ENCODE peak calls at places on chromosome 6, in ten cellular contexts. One of them, this sample, is unnamed.

GRCh38 chr6:144899161-144899560 is 614.0 kb downstream of the UTRN start:
- DNase-seq in GM23338: no peak
- DNase-seq in cardiac muscle cell: no peak
- DNase-seq in brain microvascular endothelial cell: peak; percentile 18
- DNase-seq in left lung: no peak
- DNase-seq in RWPE2: no peak
- DNase-seq in OCI-LY7: no peak
- DNase-seq in AG10803: peak; percentile 95
- DNase-seq in cardiac fibroblast: peak; percentile 45
- DNase-seq in WERI-Rb-1: no peak
- DNase-seq in this sample: no peak

GRCh38 chr6:163014736-163015135 is 287.0 kb downstream of the PACRG start:
- DNase-seq in GM23338: no peak
- DNase-seq in left lung: no peak
- DNase-seq in AG10803: peak; percentile 30
- DNase-seq in cardiac muscle cell: no peak
- DNase-seq in cardiac fibroblast: no peak
- DNase-seq in OCI-LY7: no peak
- DNase-seq in RWPE2: no peak
- DNase-seq in WERI-Rb-1: no peak
- DNase-seq in brain microvascular endothelial cell: no peak
- DNase-seq in this sample: no peak

GRCh38 chr6:155412335-155412734 is 43.3 kb downstream of the NOX3 start:
- DNase-seq in GM23338: no peak
- DNase-seq in OCI-LY7: no peak
- DNase-seq in RWPE2: no peak
- DNase-seq in left lung: no peak
- DNase-seq in cardiac muscle cell: peak; percentile 36
- DNase-seq in brain microvascular endothelial cell: no peak
- DNase-seq in WERI-Rb-1: no peak
- DNase-seq in AG10803: peak; percentile 29
- DNase-seq in cardiac fibroblast: peak; percentile 23
- DNase-seq in this sample: no peak

GRCh38 chr6:3966426-3966825 is 112.5 kb downstream of the FAM217A start:
- DNase-seq in AG10803: no peak
- DNase-seq in OCI-LY7: no peak
- DNase-seq in brain microvascular endothelial cell: no peak
- DNase-seq in RWPE2: no peak
- DNase-seq in left lung: no peak
- DNase-seq in cardiac fibroblast: no peak
- DNase-seq in cardiac muscle cell: no peak
- DNase-seq in WERI-Rb-1: no peak
- DNase-seq in GM23338: no peak
- DNase-seq in this sample: no peak

GRCh38 chr6:3102875-3103274 is 15.6 kb upstream of the BPHL start:
- DNase-seq in RWPE2: no peak
- DNase-seq in cardiac fibroblast: no peak
- DNase-seq in AG10803: no peak
- DNase-seq in left lung: no peak
- DNase-seq in OCI-LY7: no peak
- DNase-seq in brain microvascular endothelial cell: no peak
- DNase-seq in cardiac muscle cell: no peak
- DNase-seq in WERI-Rb-1: no peak
- DNase-seq in GM23338: no peak
- DNase-seq in this sample: no peak

GRCh38 chr6:43900560-43901329 is 130.7 kb downstream of the VEGFA start:
- DNase-seq in cardiac muscle cell: no peak
- DNase-seq in left lung: no peak
- DNase-seq in brain microvascular endothelial cell: no peak
- DNase-seq in cardiac fibroblast: peak; percentile 18
- DNase-seq in OCI-LY7: no peak
- DNase-seq in RWPE2: no peak
- DNase-seq in WERI-Rb-1: peak; percentile 53
- DNase-seq in AG10803: no peak
- DNase-seq in GM23338: no peak
- DNase-seq in this sample: no peak

GRCh38 chr6:138278326-138278725 is 60.0 kb upstream of the PBOV1 start:
- DNase-seq in GM23338: peak; percentile 61
- DNase-seq in AG10803: peak; percentile 23
- DNase-seq in RWPE2: no peak
- DNase-seq in brain microvascular endothelial cell: peak; percentile 34
- DNase-seq in cardiac fibroblast: peak; percentile 40
- DNase-seq in left lung: no peak
- DNase-seq in cardiac muscle cell: peak; percentile 39
- DNase-seq in WERI-Rb-1: peak; percentile 26
- DNase-seq in OCI-LY7: no peak
- DNase-seq in this sample: no peak

GRCh38 chr6:165630544-165630953 is 32.5 kb downstream of the PDE10A start:
- DNase-seq in GM23338: no peak
- DNase-seq in RWPE2: no peak
- DNase-seq in OCI-LY7: no peak
- DNase-seq in cardiac fibroblast: no peak
- DNase-seq in left lung: no peak
- DNase-seq in AG10803: no peak
- DNase-seq in WERI-Rb-1: no peak
- DNase-seq in cardiac muscle cell: no peak
- DNase-seq in brain microvascular endothelial cell: no peak
- DNase-seq in this sample: no peak

GRCh38 chr6:14638932-14639875 is 521.6 kb downstream of the CD83 start:
- DNase-seq in brain microvascular endothelial cell: peak; percentile 22
- DNase-seq in OCI-LY7: peak; percentile 71
- DNase-seq in AG10803: peak; percentile 53
- DNase-seq in cardiac muscle cell: no peak
- DNase-seq in left lung: no peak
- DNase-seq in GM23338: peak; percentile 36
- DNase-seq in WERI-Rb-1: peak; percentile 73
- DNase-seq in cardiac fibroblast: peak; percentile 47
- DNase-seq in RWPE2: no peak
- DNase-seq in this sample: no peak

GRCh38 chr6:38725414-38726183 is 10.5 kb downstream of the DNAH8 start:
- DNase-seq in cardiac muscle cell: no peak
- DNase-seq in OCI-LY7: no peak
- DNase-seq in WERI-Rb-1: no peak
- DNase-seq in brain microvascular endothelial cell: peak; percentile 27
- DNase-seq in RWPE2: no peak
- DNase-seq in GM23338: peak; percentile 15
- DNase-seq in AG10803: no peak
- DNase-seq in cardiac fibroblast: no peak
- DNase-seq in left lung: no peak
- DNase-seq in this sample: no peak

GRCh38 chr6:168383062-168383854 is 57.7 kb upstream of the SMOC2 start:
- DNase-seq in WERI-Rb-1: no peak
- DNase-seq in AG10803: no peak
- DNase-seq in left lung: no peak
- DNase-seq in cardiac muscle cell: no peak
- DNase-seq in RWPE2: no peak
- DNase-seq in brain microvascular endothelial cell: no peak
- DNase-seq in cardiac fibroblast: no peak
- DNase-seq in GM23338: no peak
- DNase-seq in OCI-LY7: no peak
- DNase-seq in this sample: no peak

GRCh38 chr6:1407499-1407990 is 18.2 kb downstream of the FOXF2 start:
- DNase-seq in cardiac muscle cell: no peak
- DNase-seq in left lung: no peak
- DNase-seq in RWPE2: no peak
- DNase-seq in WERI-Rb-1: no peak
- DNase-seq in OCI-LY7: no peak
- DNase-seq in GM23338: no peak
- DNase-seq in brain microvascular endothelial cell: no peak
- DNase-seq in AG10803: peak; percentile 63
- DNase-seq in cardiac fibroblast: no peak
- DNase-seq in this sample: no peak

DNA sequence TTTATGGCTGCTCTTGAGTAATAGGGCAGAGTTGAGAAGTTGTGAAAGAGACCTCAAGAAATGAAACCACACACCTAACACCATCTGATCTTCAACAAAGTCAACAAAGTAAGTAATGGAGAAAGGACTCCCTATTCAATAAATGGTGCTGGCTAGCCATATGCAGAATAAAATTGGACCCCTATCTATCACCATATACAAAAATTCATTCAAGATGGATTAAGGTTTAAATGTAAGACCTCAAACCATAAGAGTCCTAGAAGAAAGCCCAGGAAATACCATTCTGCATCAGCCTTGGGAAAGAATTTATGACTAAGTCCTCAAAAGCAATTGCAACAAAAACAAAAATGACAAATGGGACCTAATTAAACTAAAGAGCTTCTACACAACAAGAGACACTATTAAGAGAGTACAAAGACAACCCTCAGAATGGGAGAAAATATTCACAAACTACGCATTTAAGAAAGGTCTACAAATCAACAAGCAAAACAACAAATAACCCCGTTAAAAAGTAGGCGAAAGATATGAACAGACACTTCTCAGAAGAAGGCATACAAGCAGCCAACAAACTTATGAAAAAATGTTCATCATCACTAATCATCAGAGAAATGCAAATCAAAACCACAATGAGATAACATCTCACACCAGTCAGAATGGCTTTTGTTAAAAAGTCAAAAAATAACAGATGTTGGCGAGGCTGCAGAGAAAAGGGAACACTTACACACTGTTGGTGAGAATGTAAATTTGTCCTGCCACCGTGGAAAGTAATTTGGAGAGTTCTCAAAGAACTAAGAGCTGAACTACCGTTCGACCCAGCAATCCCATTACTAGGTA is 4.0 kb downstream of the MAP3K5 start:
- DNase-seq in cardiac muscle cell: no peak
- DNase-seq in OCI-LY7: no peak
- DNase-seq in WERI-Rb-1: no peak
- DNase-seq in left lung: no peak
- DNase-seq in brain microvascular endothelial cell: peak; percentile 58
- DNase-seq in AG10803: peak; percentile 85
- DNase-seq in RWPE2: no peak
- DNase-seq in cardiac fibroblast: peak; percentile 75
- DNase-seq in GM23338: no peak
- DNase-seq in this sample: no peak
- H3K4me3 ChIP-seq in cardiac muscle cell: no peak overlapping the region
- H3K4me3 ChIP-seq in OCI-LY7: peak overlapping the region; percentile 18
- H3K4me3 ChIP-seq in WERI-Rb-1: no peak overlapping the region
- H3K4me3 ChIP-seq in left lung: no peak overlapping the region
- H3K4me3 ChIP-seq in brain microvascular endothelial cell: no peak overlapping the region
- H3K4me3 ChIP-seq in AG10803: no peak overlapping the region
- H3K4me3 ChIP-seq in RWPE2: no peak overlapping the region
- H3K4me3 ChIP-seq in cardiac fibroblast: no peak overlapping the region
- H3K4me3 ChIP-seq in GM23338: no peak overlapping the region
- H3K4me3 ChIP-seq in this sample: peak overlapping the region; percentile 96

GRCh38 chr6:81789303-81789702 is 36.8 kb upstream of the TENT5A start:
- DNase-seq in left lung: no peak
- DNase-seq in WERI-Rb-1: no peak
- DNase-seq in cardiac muscle cell: no peak
- DNase-seq in brain microvascular endothelial cell: no peak
- DNase-seq in OCI-LY7: no peak
- DNase-seq in AG10803: no peak
- DNase-seq in RWPE2: no peak
- DNase-seq in cardiac fibroblast: no peak
- DNase-seq in GM23338: no peak
- DNase-seq in this sample: no peak
- H3K4me3 ChIP-seq in left lung: no peak overlapping the region
- H3K4me3 ChIP-seq in WERI-Rb-1: no peak overlapping the region
- H3K4me3 ChIP-seq in cardiac muscle cell: no peak overlapping the region
- H3K4me3 ChIP-seq in brain microvascular endothelial cell: no peak overlapping the region
- H3K4me3 ChIP-seq in OCI-LY7: no peak overlapping the region
- H3K4me3 ChIP-seq in AG10803: no peak overlapping the region
- H3K4me3 ChIP-seq in RWPE2: no peak overlapping the region
- H3K4me3 ChIP-seq in cardiac fibroblast: no peak overlapping the region
- H3K4me3 ChIP-seq in GM23338: no peak overlapping the region
- H3K4me3 ChIP-seq in this sample: no peak overlapping the region

GRCh38 chr6:169452117-169452868 is 198.6 kb upstream of the THBS2 start:
- DNase-seq in RWPE2: no peak
- DNase-seq in left lung: peak; percentile 69
- DNase-seq in WERI-Rb-1: no peak
- DNase-seq in GM23338: no peak
- DNase-seq in cardiac fibroblast: peak; percentile 92
- DNase-seq in brain microvascular endothelial cell: peak; percentile 95
- DNase-seq in cardiac muscle cell: no peak
- DNase-seq in OCI-LY7: no peak
- DNase-seq in AG10803: peak; percentile 94
- DNase-seq in this sample: no peak
- H3K4me3 ChIP-seq in RWPE2: no peak overlapping the region
- H3K4me3 ChIP-seq in left lung: no peak overlapping the region
- H3K4me3 ChIP-seq in WERI-Rb-1: no peak overlapping the region
- H3K4me3 ChIP-seq in GM23338: no peak overlapping the region
- H3K4me3 ChIP-seq in cardiac fibroblast: peak overlapping the region; percentile 51
- H3K4me3 ChIP-seq in brain microvascular endothelial cell: peak overlapping the region; percentile 42
- H3K4me3 ChIP-seq in cardiac muscle cell: no peak overlapping the region
- H3K4me3 ChIP-seq in OCI-LY7: no peak overlapping the region
- H3K4me3 ChIP-seq in AG10803: peak overlapping the region; percentile 56
- H3K4me3 ChIP-seq in this sample: peak overlapping the region; percentile 38

GRCh38 chr6:143676437-143677045 is 1.2 kb upstream of the PHACTR2 start:
- DNase-seq in cardiac muscle cell: no peak
- DNase-seq in GM23338: peak; percentile 70
- DNase-seq in cardiac fibroblast: no peak
- DNase-seq in WERI-Rb-1: no peak
- DNase-seq in AG10803: no peak
- DNase-seq in OCI-LY7: no peak
- DNase-seq in brain microvascular endothelial cell: no peak
- DNase-seq in left lung: no peak
- DNase-seq in RWPE2: no peak
- DNase-seq in this sample: no peak

GRCh38 chr6:143674466-143675114 is 3.2 kb upstream of the PHACTR2 start:
- DNase-seq in brain microvascular endothelial cell: no peak
- DNase-seq in cardiac fibroblast: no peak
- DNase-seq in AG10803: peak; percentile 68
- DNase-seq in OCI-LY7: no peak
- DNase-seq in left lung: no peak
- DNase-seq in RWPE2: no peak
- DNase-seq in cardiac muscle cell: no peak
- DNase-seq in GM23338: no peak
- DNase-seq in WERI-Rb-1: no peak
- DNase-seq in this sample: no peak

GRCh38 chr6:143675327-143675900 is 2.4 kb upstream of the PHACTR2 start:
- DNase-seq in GM23338: no peak
- DNase-seq in brain microvascular endothelial cell: no peak
- DNase-seq in cardiac fibroblast: no peak
- DNase-seq in left lung: no peak
- DNase-seq in RWPE2: no peak
- DNase-seq in WERI-Rb-1: no peak
- DNase-seq in AG10803: no peak
- DNase-seq in cardiac muscle cell: no peak
- DNase-seq in OCI-LY7: no peak
- DNase-seq in this sample: no peak

GRCh38 chr6:143675946-143676345 is 1.8 kb upstream of the PHACTR2 start:
- DNase-seq in left lung: no peak
- DNase-seq in RWPE2: no peak
- DNase-seq in GM23338: no peak
- DNase-seq in brain microvascular endothelial cell: no peak
- DNase-seq in cardiac muscle cell: no peak
- DNase-seq in OCI-LY7: no peak
- DNase-seq in AG10803: peak; percentile 67
- DNase-seq in cardiac fibroblast: peak; percentile 45
- DNase-seq in WERI-Rb-1: no peak
- DNase-seq in this sample: no peak

DNA sequence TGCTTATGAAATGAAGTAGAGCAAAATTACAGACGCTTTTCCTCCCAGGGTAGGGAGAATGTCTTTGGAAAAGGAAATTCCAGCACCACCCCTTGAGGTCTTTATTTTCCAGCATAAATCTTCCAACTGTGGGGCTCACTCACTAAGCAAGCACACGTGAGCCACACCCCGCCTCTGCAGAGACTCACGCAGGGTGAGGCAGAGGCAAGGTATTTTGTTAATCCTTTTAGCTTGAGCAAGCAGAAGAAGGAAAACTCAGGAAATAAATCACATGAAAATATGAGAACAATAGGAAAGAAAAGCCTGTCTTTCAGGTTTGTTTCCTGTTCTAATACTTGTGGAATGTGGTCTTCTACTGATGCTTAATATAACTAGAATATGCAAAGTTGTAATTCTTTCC is 4.1 kb upstream of the PHACTR2 start:
- DNase-seq in RWPE2: peak; percentile 83
- DNase-seq in cardiac fibroblast: peak; percentile 72
- DNase-seq in OCI-LY7: no peak
- DNase-seq in brain microvascular endothelial cell: peak; percentile 32
- DNase-seq in AG10803: peak; percentile 86
- DNase-seq in left lung: no peak
- DNase-seq in GM23338: peak; percentile 50
- DNase-seq in cardiac muscle cell: no peak
- DNase-seq in WERI-Rb-1: peak; percentile 44
- DNase-seq in this sample: no peak
- H3K4me3 ChIP-seq in RWPE2: no peak overlapping the region
- H3K4me3 ChIP-seq in cardiac fibroblast: no peak overlapping the region
- H3K4me3 ChIP-seq in OCI-LY7: no peak overlapping the region
- H3K4me3 ChIP-seq in brain microvascular endothelial cell: no peak overlapping the region
- H3K4me3 ChIP-seq in AG10803: no peak overlapping the region
- H3K4me3 ChIP-seq in left lung: no peak overlapping the region
- H3K4me3 ChIP-seq in GM23338: no peak overlapping the region
- H3K4me3 ChIP-seq in cardiac muscle cell: no peak overlapping the region
- H3K4me3 ChIP-seq in WERI-Rb-1: no peak overlapping the region
- H3K4me3 ChIP-seq in this sample: no peak overlapping the region

This sample was measured in esophagus squamous epithelium.